ENCODE peak calls at places on chromosomes 1 and 21, in four cellular contexts. D, F, Z and V are unnamed samples.

GRCh38 chr1:7540816-7541215 is 230.3 kb upstream of the VAMP3 start:
- DNase-seq in Z (no peak), F (no peak), D (no peak), V (no peak)

GRCh38 chr21:30552782-30553181 is 8.3 kb downstream of the KRTAP19-7 start:
- DNase-seq in D (no peak), F (no peak), Z (no peak), V (no peak)

GRCh38 chr1:179938752-179939151 is 15.9 kb upstream of the CEP350 start:
- DNase-seq in D (no peak), Z (no peak), F (no peak), V (no peak)

GRCh38 chr1:44354268-44354839 is 703 bp downstream of the ERI3 start:
- DNase-seq in F (no peak), D (no peak), Z (no peak), V (no peak)

GRCh38 chr1:121418369-121419049 is 233.7 kb downstream of the SRGAP2C start:
- DNase-seq in F (no peak), D (no peak), Z (no peak), V (no peak)

GRCh38 chr1:27637052-27637451 is 2.1 kb upstream of the FGR start:
- DNase-seq in F (no peak), Z (no peak), D (no peak), V (no peak)

GRCh38 chr1:100713636-100714035 is 5.9 kb upstream of the VCAM1 start:
- DNase-seq in D (no peak), Z (no peak), F (no peak), V (no peak)

GRCh38 chr1:58755468-58755872 is 28.4 kb downstream of the JUN start:
- DNase-seq in D (no peak), F (peak; percentile 90), Z (peak; percentile 33), V (peak; percentile 40)

GRCh38 chr1:159938221-159938852 is 7.1 kb downstream of the IGSF9 start:
- DNase-seq in F (no peak), Z (no peak), D (no peak), V (no peak)

GRCh38 chr1:166844791-166845190 is 5.5 kb downstream of the POGK start:
- DNase-seq in Z (no peak), F (no peak), D (no peak), V (no peak)

GRCh38 chr1:242828828-242829227 is 304.3 kb upstream of the PLD5 start:
- DNase-seq in F (no peak), D (no peak), Z (no peak), V (no peak)

GRCh38 chr1:27379564-27380132 is 3.5 kb downstream of the CD164L2 start:
- DNase-seq in Z (no peak), F (no peak), D (no peak), V (no peak)

GRCh38 chr21:46532080-46532479 is 72.8 kb downstream of the S100B start:
- DNase-seq in F (no peak), D (no peak), Z (no peak), V (no peak)

GRCh38 chr1:112995890-112996289 is 39.9 kb upstream of the SLC16A1 start:
- DNase-seq in D (no peak), F (no peak), Z (no peak), V (no peak)

GRCh38 chr1:111227875-111228747 is 598 bp downstream of the CHI3L2 start:
- DNase-seq in D (no peak), F (no peak), Z (peak; percentile 58), V (peak; percentile 15)

GRCh38 chr1:156832434-156832833 is 15.8 kb upstream of the SH2D2A start:
- DNase-seq in F (no peak), Z (no peak), D (no peak), V (no peak)

GRCh38 chr1:9322845-9323244 is 30.2 kb downstream of the SPSB1 start:
- DNase-seq in D (no peak), Z (no peak), F (no peak), V (no peak)

GRCh38 chr1:56803561-56804156 is 15.5 kb downstream of the FYB2 start:
- DNase-seq in D (no peak), Z (no peak), F (no peak), V (no peak)

GRCh38 chr1:84540759-84541158 is 33.5 kb downstream of the CTBS start:
- DNase-seq in F (no peak), Z (no peak), D (no peak), V (no peak)

GRCh38 chr1:233614173-233614742 is 352 bp downstream of the KCNK1 start:
- DNase-seq in Z (no peak), D (no peak), F (no peak), V (peak; percentile 54)

GRCh38 chr1:117570988-117571409 is 34.8 kb upstream of the TENT5C start:
- DNase-seq in Z (no peak), F (no peak), D (no peak), V (no peak)

GRCh38 chr1:99264201-99265021 is at the start of gene PLPPR4:
- DNase-seq in F (peak; percentile 63), Z (peak; percentile 8), D (no peak), V (no peak)

GRCh38 chr1:17023573-17023972 is 11.8 kb upstream of the ATP13A2 start:
- DNase-seq in Z (no peak), D (no peak), F (no peak), V (no peak)

GRCh38 chr1:234214129-234214910 is 158.9 kb upstream of the COA6 start:
- DNase-seq in F (peak; percentile 74), D (peak; percentile 91), Z (no peak), V (no peak)

GRCh38 chr1:151510957-151511635 is at the start of gene CGN:
- DNase-seq in Z (peak; percentile 55), F (peak; percentile 92), D (peak; percentile 93), V (peak; percentile 92)

GRCh38 chr1:11761988-11762406 is at the start of gene C1orf167:
- DNase-seq in F (no peak), D (no peak), Z (no peak), V (no peak)

GRCh38 chr1:115665319-115665718 is 23.5 kb downstream of the VANGL1 start:
- DNase-seq in F (no peak), Z (no peak), D (no peak), V (no peak)

GRCh38 chr1:187680823-187681222 is 852.1 kb downstream of the PLA2G4A start:
- DNase-seq in Z (no peak), F (no peak), D (no peak), V (no peak)

GRCh38 chr1:8061673-8062386 is 35.7 kb upstream of the ERRFI1 start:
- DNase-seq in D (no peak), Z (no peak), F (no peak), V (no peak)

GRCh38 chr1:59432531-59433439 is 135.9 kb downstream of the FGGY start:
- DNase-seq in F (no peak), Z (no peak), D (peak; percentile 74), V (no peak)

GRCh38 chr1:24195874-24196273 is 8.8 kb upstream of the IFNLR1 start:
- DNase-seq in D (no peak), Z (no peak), F (no peak), V (no peak)

GRCh38 chr1:25442178-25442577 is 11.5 kb downstream of the MACO1 start:
- DNase-seq in D (no peak), F (no peak), Z (no peak), V (no peak)

GRCh38 chr1:229383188-229383587 is 40.3 kb upstream of the CCSAP start:
- DNase-seq in D (no peak), Z (no peak), F (no peak), V (no peak)

GRCh38 chr1:8145525-8145924 is 119.4 kb upstream of the ERRFI1 start:
- DNase-seq in F (no peak), Z (no peak), D (no peak), V (no peak)

GRCh38 chr1:64733576-64734288 is 11.1 kb upstream of the RAVER2 start:
- DNase-seq in F (no peak), D (no peak), Z (no peak), V (no peak)

GRCh38 chr1:89260042-89260441 is 12.6 kb downstream of the GBP5 start:
- DNase-seq in F (no peak), Z (no peak), D (no peak), V (no peak)
- TF ChIP-seq EP300 in F (no peak), Z (no peak), D (no peak), V (no peak)

GRCh38 chr1:43348809-43349593 is 9.8 kb upstream of the CDC20 start:
- DNase-seq in D (peak; percentile 92), F (peak; percentile 91), Z (peak; percentile 49), V (peak; percentile 85)
- TF ChIP-seq POLR2A in D (no peak), F (no peak), Z (no peak), V (peak; percentile 9)

GRCh38 chr21:32712043-32712442 is 15.8 kb downstream of the SYNJ1 start:
- DNase-seq in D (no peak), F (no peak), Z (no peak), V (no peak)
- TF ChIP-seq EP300 in D (no peak), F (no peak), Z (no peak), V (no peak)

GRCh38 chr1:241642593-241642944 is 2.4 kb upstream of the CHML start:
- DNase-seq in F (no peak), D (no peak), Z (no peak), V (no peak)
- TF ChIP-seq POLR2A in F (no peak), D (no peak), Z (no peak), V (no peak)

DNA sequence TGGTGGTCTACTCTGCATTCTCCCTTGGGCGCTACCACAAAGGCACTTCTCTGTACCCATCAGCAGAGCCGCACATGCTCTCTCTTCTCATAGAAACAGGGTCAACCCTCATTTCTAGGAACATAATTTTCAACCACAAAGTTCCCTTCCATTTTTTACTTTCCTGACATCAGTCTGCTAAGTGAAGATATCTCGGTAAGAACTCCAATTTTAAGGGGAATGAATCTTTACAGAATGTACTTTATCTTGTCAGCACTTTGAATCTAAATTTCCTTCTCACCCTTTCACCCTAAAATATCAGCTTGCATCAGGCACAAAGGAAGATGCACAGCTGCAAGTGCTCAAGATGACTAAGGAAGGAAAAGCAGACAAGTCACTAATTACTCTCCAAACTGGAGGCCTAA is 545.9 kb downstream of the SMYD3 start:
- DNase-seq in D (no peak), Z (no peak), F (no peak), V (no peak)
- TF ChIP-seq EP300 in D (no peak), Z (no peak), F (no peak), V (no peak)

DNA sequence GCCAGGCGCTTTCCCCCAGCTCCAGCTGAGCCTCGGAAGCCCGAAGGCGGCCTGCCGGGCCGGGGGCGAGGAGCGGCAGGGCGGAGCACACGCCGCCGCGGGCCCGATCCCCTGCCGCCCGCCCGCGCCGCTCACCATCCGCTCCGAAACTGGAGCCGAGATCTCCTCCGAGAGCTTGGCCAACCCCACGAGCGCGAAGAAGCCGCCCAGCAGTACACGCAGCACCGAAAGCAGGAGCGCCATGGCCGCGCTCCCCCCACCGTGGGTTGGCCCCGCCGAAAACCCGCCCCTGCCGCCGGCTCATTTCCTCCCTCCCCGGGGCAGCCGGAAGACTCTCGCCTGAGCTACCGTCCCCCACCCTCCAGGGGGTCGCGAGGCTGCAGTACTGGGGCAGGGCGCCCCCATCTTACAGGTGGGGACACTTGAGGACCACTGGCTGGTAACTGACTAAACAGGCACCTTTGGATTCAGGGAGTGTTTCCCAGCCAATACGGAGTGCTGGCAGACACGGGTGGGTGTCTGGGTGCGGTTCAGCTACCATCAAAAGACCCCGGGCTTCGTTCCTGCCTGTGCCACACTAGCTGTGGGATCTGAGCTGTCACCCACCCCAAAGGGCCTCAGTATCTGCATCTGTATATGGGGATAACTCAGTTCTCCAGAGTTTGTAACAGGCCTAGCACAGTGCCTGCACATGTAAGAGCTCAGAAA is at the start of gene TMEM35B:
- DNase-seq in Z (peak; percentile 56), F (peak; percentile 80), D (no peak), V (peak; percentile 81)
- TF ChIP-seq POLR2A in Z (peak; percentile 48), F (peak; percentile 49), D (peak; percentile 55), V (peak; percentile 74)

GRCh38 chr1:54786778-54787177 is 14.3 kb downstream of the TTC22 start:
- DNase-seq in F (no peak), Z (no peak), D (no peak), V (no peak)
- TF ChIP-seq EP300 in F (no peak), Z (no peak), D (no peak), V (no peak)